ENCODE peak calls at places on chromosome 10, in four cellular contexts. H is transverse colon, E is tibial nerve, T is stomach. V is an unnamed sample. For H3K27me3, the result is how much of the 10 kb centered on the place peaks cover.

GRCh38 chr10:113402602-113403001 is 150.3 kb upstream of the HABP2 start:
- DNase-seq in T (no peak), H (no peak), E (no peak), V (no peak)

GRCh38 chr10:103480521-103480920 is 1.5 kb upstream of the CALHM3 start:
- DNase-seq in T (no peak), H (no peak), E (no peak), V (peak)

GRCh38 chr10:101725843-101726242 is 30.9 kb upstream of the FBXW4 start:
- DNase-seq in E (no peak), T (no peak), H (peak), V (no peak)

GRCh38 chr10:62462456-62462855 is 88.3 kb downstream of the ZNF365 start:
- DNase-seq in H (no peak), E (no peak), T (no peak), V (no peak)

GRCh38 chr10:132836832-132837540 is 51.0 kb upstream of the NKX6-2 start:
- DNase-seq in H (no peak), T (peak), E (no peak), V (no peak)

GRCh38 chr10:109902992-109903947 is 20.0 kb downstream of the XPNPEP1 start:
- DNase-seq in E (no peak), H (no peak), T (no peak), V (no peak)

GRCh38 chr10:16497911-16498310 is 23.8 kb downstream of the C1QL3 start:
- DNase-seq in H (no peak), T (no peak), E (no peak), V (no peak)

GRCh38 chr10:130369645-130370381 is 233.6 kb downstream of the GLRX3 start:
- DNase-seq in E (no peak), T (no peak), H (no peak), V (no peak)

GRCh38 chr10:123472606-123473005 is 193.5 kb upstream of the GPR26 start:
- DNase-seq in H (no peak), T (no peak), E (no peak), V (no peak)

GRCh38 chr10:117668351-117669008 is 125.9 kb downstream of the EMX2 start:
- DNase-seq in H (no peak), T (no peak), E (no peak), V (no peak)

GRCh38 chr10:125214283-125214570 is 53.9 kb upstream of the CTBP2 start:
- DNase-seq in E (no peak), H (no peak), T (no peak), V (no peak)

GRCh38 chr10:125209591-125210373 is 49.4 kb upstream of the CTBP2 start:
- DNase-seq in T (no peak), E (no peak), H (no peak), V (peak)

GRCh38 chr10:125213541-125214282 is 53.3 kb upstream of the CTBP2 start:
- DNase-seq in E (no peak), T (no peak), H (no peak), V (no peak)

GRCh38 chr10:125208854-125209545 is 48.6 kb upstream of the CTBP2 start:
- DNase-seq in T (no peak), E (no peak), H (no peak), V (peak)

DNA sequence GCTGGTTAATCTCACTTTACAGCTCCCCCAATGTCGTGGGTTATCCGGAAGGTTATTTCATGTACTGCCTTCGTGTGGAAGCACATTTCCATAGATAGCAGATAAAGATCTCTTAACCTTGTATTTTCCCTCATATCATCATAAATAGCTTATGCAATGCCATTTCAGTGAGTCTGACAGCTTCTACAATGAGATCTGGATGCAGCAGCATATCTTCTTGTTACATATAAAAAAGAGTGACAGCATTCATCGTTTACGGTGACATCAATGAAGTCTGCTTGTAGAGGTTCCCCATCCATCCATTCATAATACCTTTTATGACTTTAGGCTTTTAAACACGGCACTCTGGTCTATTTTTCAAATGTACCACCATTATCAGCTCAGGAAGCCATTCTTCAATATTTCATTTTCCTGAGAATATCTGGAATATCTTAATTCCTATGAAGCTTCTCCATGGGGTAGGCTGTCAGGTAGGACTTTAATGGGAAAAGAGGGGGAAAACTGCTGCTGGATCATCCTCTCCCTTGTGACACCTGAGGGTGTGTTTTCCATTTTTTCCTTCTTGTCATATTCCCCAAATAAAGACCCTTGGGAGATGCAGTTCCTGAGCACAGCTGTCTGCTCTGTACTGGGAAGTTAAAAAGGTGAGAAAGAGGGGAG is 51.9 kb upstream of the CTBP2 start:
- DNase-seq in E (no peak), H (no peak), T (no peak), V (no peak)
- TF ChIP-seq EP300 in E (no peak), H (no peak), T (no peak), V (no peak)

DNA sequence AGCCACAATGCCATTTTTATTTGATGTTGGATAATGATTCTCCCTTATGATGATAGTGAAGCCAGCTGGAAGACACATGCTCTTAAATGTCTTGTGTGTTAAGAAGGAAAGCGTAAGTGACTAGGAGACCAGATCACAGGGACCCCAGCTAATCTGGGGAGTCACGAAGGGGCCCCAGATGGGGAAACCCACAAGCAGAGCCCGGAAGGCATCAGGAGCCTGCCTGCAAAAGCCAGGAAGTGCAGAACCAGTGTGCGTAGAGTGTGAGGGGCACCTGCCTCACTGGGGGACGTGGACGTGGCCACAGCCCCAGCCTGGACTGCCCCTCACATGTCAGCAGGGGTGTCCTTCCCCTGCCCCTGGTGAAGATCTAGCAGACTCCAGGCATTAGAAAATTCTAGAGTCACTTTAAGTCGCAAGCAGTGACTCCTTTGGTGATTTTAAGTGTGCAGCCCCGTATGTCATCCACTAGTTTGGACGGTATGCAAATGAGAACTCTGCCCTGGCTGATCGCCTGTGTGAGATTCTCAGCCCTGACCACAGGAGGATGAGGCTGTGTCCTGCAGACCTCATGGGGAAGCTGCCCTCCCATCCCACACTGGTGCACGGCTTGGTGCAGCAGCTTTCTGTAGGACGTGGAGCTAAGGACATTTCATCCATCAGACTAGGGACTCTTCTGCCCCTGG is 243.0 kb downstream of the WDR37 start:
- DNase-seq in T (no peak), E (no peak), H (no peak), V (no peak)
- H3K27me3 ChIP-seq in T (under half), E (under half), H (under half), V (under half)

DNA sequence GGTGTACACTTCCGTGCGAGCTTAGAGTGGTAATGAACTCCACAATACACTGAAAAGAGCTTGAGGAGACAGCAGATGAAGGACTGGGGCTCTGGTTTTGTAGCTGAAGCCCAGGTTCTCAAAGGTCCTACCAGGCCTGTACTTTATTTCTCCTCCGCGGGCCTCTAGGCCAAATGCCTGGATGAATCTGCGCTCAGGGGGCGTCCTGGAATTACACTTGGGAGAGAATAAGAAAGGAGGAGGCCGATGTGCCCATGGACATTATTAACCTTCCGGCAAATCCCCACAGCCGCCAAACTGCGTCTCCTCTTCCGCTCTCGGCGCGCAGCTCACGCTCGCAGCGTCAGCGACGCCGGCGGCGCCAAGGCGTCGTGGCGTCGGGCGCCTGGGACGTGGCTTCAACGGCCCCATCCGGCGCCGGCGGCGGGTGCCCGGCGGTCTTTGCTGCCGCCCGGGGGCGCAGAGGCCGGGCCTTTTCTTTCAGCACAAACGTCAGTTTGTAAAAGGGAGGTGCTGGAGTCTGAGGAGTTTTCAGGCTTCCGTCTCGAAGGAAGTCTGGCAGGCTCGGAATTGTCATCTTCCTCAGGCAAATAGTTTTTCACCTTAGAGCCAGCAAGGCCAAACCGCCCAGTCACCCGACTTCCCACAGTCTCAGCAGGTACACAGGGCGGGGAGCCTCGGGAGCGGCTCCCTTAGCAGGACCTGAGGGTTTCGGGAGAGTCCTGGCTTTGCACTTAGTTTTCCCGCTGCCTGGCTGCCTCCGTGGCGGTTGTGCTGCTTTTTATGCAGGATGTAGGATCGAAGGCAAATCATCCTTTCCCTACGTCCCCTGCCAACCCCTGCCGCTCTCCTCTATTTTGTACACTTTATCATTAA is at the start of gene CCDC7:
- DNase-seq in T (peak), H (peak), E (peak), V (peak)
- TF ChIP-seq EP300 in T (no peak), H (no peak), E (peak), V (no peak)

DNA sequence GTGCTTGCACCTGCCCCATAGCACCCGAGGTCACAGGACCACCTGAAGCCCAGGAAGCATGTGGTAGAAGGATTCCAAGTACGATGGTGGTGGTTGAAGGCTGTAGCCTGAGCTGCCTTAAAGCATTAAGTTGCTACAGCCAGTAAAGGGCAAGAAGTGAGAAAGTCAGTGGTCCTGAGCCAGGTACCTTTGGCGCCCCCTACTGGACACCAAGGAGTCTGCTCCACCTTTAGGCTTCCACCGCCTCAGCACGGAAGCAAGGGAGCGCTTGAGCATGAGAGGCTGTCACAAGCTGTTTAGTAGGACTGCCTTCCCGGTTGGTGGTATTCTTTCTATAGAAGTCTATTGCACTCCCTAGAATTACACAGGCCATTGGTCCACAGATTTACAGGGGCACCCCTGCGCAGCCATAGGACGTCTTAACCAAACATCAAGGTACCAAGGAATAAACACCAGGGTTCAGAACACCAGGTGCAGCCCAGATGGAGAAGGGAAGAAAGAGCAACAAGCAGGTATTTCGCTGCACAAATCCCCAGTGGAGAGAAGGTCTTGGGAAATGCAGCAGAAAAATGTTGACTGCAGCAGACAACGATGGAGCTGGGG is 2.2 kb downstream of the CRTAC1 start:
- DNase-seq in E (peak), H (peak), T (peak), V (no peak)
- H3K27me3 ChIP-seq in E (under half), H (half or more), T (under half), V (under half)

GRCh38 chr10:3107426-3107961 is 40.1 kb downstream of the PFKP start:
- DNase-seq in H (peak), E (peak), T (no peak), V (peak)
- TF ChIP-seq EP300 in H (no peak), E (peak), T (peak), V (no peak)

GRCh38 chr10:70799124-70799523 is 13.9 kb upstream of the TBATA start:
- DNase-seq in T (no peak), E (no peak), H (no peak), V (no peak)
- H3K27me3 ChIP-seq in T (under half), E (under half), H (under half), V (under half)

DNA sequence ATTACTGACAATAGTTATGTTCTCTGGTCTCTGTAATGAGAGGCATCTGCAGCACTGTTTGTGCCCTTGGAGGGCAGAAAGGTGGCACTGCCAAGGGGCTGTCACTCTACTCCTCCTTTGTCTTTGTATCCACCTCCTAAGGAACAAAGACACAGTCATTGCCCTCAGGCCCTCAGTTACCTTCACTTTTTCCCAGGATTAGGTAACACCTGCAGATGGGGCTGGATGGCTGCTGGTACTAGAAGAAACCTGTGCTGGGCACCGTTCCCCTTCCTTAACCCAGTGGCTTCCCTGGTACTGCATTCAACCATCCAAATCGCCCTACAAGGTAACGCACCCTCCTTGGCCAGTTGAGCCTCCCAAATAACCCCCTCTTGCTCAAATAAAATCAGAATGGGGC is 246.9 kb upstream of the NEBL start:
- DNase-seq in E (no peak), T (no peak), H (no peak), V (no peak)
- TF ChIP-seq EP300 in E (no peak), T (no peak), H (no peak), V (no peak)